ENCODE peak calls at places on chromosome 5, in ten cellular contexts. T is activated CD4-positive, alpha-beta T cell treated with anti-CD3 and anti-CD28 coated beads, Interleukin-2, amount 50 U/mL, for 1 hour; I is coronary artery; D is SHP77 treated with DMSO at 0.1 percent for 48 hours; O is HuH-7; P is LHCN-M2; V is GM10248; H is mucosa of gallbladder; B is stimulated activated CD4-positive, alpha-beta T cell treated with anti-CD3 and anti-CD28 coated beads, Interleukin-12 subunit alpha, Interleukin-12 subunit beta, amount 100 ng/mL, for 24 hours; C is pons. L is an unnamed sample.

GRCh38 chr5:418681-419121 is 24.3 kb upstream of the EXOC3 start:
- DNase-seq in O (no peak), T (no peak), I (no peak), D (peak; percentile 93), H (no peak), B (no peak), V (no peak), P (peak; percentile 100), C (no peak), L (no peak)

GRCh38 chr5:11527994-11528393 is 376.3 kb downstream of the CTNND2 start:
- DNase-seq in H (no peak), C (no peak), D (no peak), B (no peak), T (no peak), O (no peak), V (no peak), P (no peak), I (no peak), L (no peak)

GRCh38 chr5:104412649-104413240 is 850.2 kb upstream of the NUDT12 start:
- DNase-seq in P (peak; percentile 52), C (peak; percentile 17), I (no peak), T (no peak), O (peak; percentile 19), V (peak; percentile 10), B (no peak), D (peak; percentile 28), H (no peak), L (no peak)

GRCh38 chr5:139746691-139747582 is 48.7 kb upstream of the PSD2 start:
- DNase-seq in I (no peak), P (no peak), H (no peak), V (peak; percentile 81), T (peak; percentile 63), B (no peak), C (peak; percentile 51), O (no peak), D (no peak), L (peak; percentile 53)

GRCh38 chr5:76838481-76839261 is 11.1 kb upstream of the S100Z start:
- DNase-seq in C (no peak), P (no peak), B (no peak), O (no peak), H (no peak), I (no peak), T (no peak), D (no peak), V (no peak), L (no peak)

GRCh38 chr5:13250450-13251291 is 693.8 kb downstream of the DNAH5 start:
- DNase-seq in D (no peak), V (peak; percentile 12), P (peak; percentile 22), B (no peak), O (peak; percentile 34), H (peak; percentile 19), I (no peak), C (no peak), T (no peak), L (no peak)

GRCh38 chr5:77101298-77101697 is 14.2 kb upstream of the ZBED3 start:
- DNase-seq in O (no peak), D (no peak), T (no peak), C (no peak), I (no peak), V (no peak), H (no peak), P (peak; percentile 60), B (no peak), L (no peak)

GRCh38 chr5:172849636-172850453 is 15.8 kb downstream of the ERGIC1 start:
- DNase-seq in B (no peak), O (no peak), D (no peak), P (peak; percentile 51), H (peak; percentile 73), T (no peak), I (no peak), V (peak; percentile 48), C (no peak), L (no peak)

GRCh38 chr5:159955056-159955624 is 38.9 kb downstream of the ADRA1B start:
- DNase-seq in D (no peak), V (no peak), I (no peak), H (no peak), B (no peak), P (peak; percentile 57), O (no peak), C (no peak), T (no peak), L (no peak)

GRCh38 chr5:52801329-52801728 is 13.6 kb downstream of the ITGA1 start:
- DNase-seq in O (no peak), B (no peak), D (no peak), T (no peak), C (peak; percentile 62), H (no peak), V (no peak), I (no peak), P (peak; percentile 37), L (no peak)

GRCh38 chr5:62684310-62684709 is 105.7 kb downstream of the LRRC70 start:
- DNase-seq in P (no peak), B (no peak), V (no peak), D (no peak), O (no peak), H (no peak), I (no peak), T (no peak), C (no peak), L (no peak)

GRCh38 chr5:149442563-149443182 is 63.6 kb upstream of the IL17B start:
- DNase-seq in V (peak; percentile 87), O (peak; percentile 79), H (peak; percentile 81), B (peak; percentile 34), D (no peak), T (peak; percentile 71), I (no peak), C (peak; percentile 59), P (peak; percentile 67), L (peak; percentile 75)

GRCh38 chr5:134989291-134989830 is 21.7 kb downstream of the CATSPER3 start:
- DNase-seq in I (no peak), T (no peak), C (no peak), B (no peak), H (no peak), O (no peak), V (no peak), D (no peak), P (no peak), L (no peak)

GRCh38 chr5:40962207-40962955 is 53.1 kb downstream of the C7 start:
- DNase-seq in O (no peak), P (no peak), H (no peak), C (no peak), D (no peak), T (no peak), V (no peak), I (no peak), B (no peak), L (no peak)

GRCh38 chr5:15365040-15365439 is 134.9 kb upstream of the FBXL7 start:
- DNase-seq in V (no peak), C (no peak), T (no peak), B (no peak), O (no peak), P (no peak), I (no peak), H (no peak), D (no peak), L (no peak)

L was measured in GM19239.